ENCODE peak calls at places on chromosome 10, in six cellular contexts. F is COLO829, W is HT-29, V is brain microvascular endothelial cell, R is left ventricle myocardium inferior, Q is cardiac muscle cell. X is an unnamed sample.

GRCh38 chr10:102621418-102622325 is 22.6 kb upstream of the TRIM8 start:
- DNase-seq in F (no peak), W (no peak), V (no peak), R (no peak), Q (no peak), X (no peak)

GRCh38 chr10:88090568-88091214 is 227.3 kb downstream of the PTEN start:
- DNase-seq in F (no peak), W (no peak), V (no peak), R (no peak), Q (no peak), X (no peak)

GRCh38 chr10:22986771-22987542 is 59.1 kb downstream of the ARMC3 start:
- DNase-seq in F (peak), W (peak), V (no peak), R (no peak), Q (peak), X (no peak)

GRCh38 chr10:29407280-29407858 is 118.5 kb downstream of the LYZL1 start:
- DNase-seq in F (no peak), W (no peak), V (no peak), R (no peak), Q (no peak), X (no peak)

GRCh38 chr10:72184156-72184555 is 31.7 kb upstream of the ANAPC16 start:
- DNase-seq in F (no peak), W (no peak), V (no peak), R (no peak), Q (no peak), X (no peak)

GRCh38 chr10:114374141-114374791 is 30.0 kb downstream of the AFAP1L2 start:
- DNase-seq in F (no peak), W (no peak), V (peak), R (peak), Q (peak), X (no peak)

GRCh38 chr10:4176500-4177281 is 391.7 kb upstream of the KLF6 start:
- DNase-seq in F (no peak), W (no peak), V (no peak), R (no peak), Q (no peak), X (no peak)

GRCh38 chr10:80855348-80855971 is 317.8 kb downstream of the SH2D4B start:
- DNase-seq in F (peak), W (peak), V (no peak), R (no peak), Q (no peak), X (no peak)

GRCh38 chr10:16987129-16987670 is 142.4 kb downstream of the CUBN start:
- DNase-seq in F (no peak), W (no peak), V (peak), R (no peak), Q (peak), X (no peak)

GRCh38 chr10:61063911-61064310 is 119.9 kb upstream of the RHOBTB1 start:
- DNase-seq in F (no peak), W (no peak), V (no peak), R (no peak), Q (no peak), X (no peak)

GRCh38 chr10:133257489-133258065 is 19.1 kb downstream of the ADAM8 start:
- DNase-seq in F (no peak), W (peak), V (no peak), R (peak), Q (peak), X (peak)

GRCh38 chr10:63554666-63555065 is 33.5 kb downstream of the REEP3 start:
- DNase-seq in F (no peak), W (no peak), V (peak), R (no peak), Q (peak), X (no peak)

X was measured in trophoblast cell.